ENCODE peak calls at places on chromosomes 6 and 20, in five cellular contexts. P is GM12878, O is ovary, L is upper lobe of left lung, F is SK-N-SH. J is an unnamed sample.

GRCh38 chr20:61263084-61263695 is 11.1 kb downstream of the CDH4 start:
- DNase-seq in P (no peak), O (no peak), L (no peak), F (peak; percentile 53), J (no peak)

GRCh38 chr6:95867205-95867604 is 148.6 kb upstream of the FUT9 start:
- DNase-seq in P (no peak), O (no peak), L (no peak), F (no peak), J (no peak)

GRCh38 chr20:57860576-57860975 is 150.8 kb upstream of the PMEPA1 start:
- DNase-seq in P (no peak), O (no peak), L (peak; percentile 6), F (no peak), J (peak; percentile 35)

GRCh38 chr6:57432162-57432561 is 114.7 kb downstream of the PRIM2 start:
- DNase-seq in P (no peak), O (no peak), L (no peak), F (no peak), J (no peak)

GRCh38 chr6:16476861-16477260 is 238.5 kb downstream of the GMPR start:
- DNase-seq in P (peak; percentile 76), O (no peak), L (no peak), F (no peak), J (no peak)

GRCh38 chr6:164200071-164200470 is 785.6 kb downstream of the QKI start:
- DNase-seq in P (no peak), O (no peak), L (no peak), F (no peak), J (no peak)

GRCh38 chr6:131586544-131586943 is 13.5 kb downstream of the ARG1 start:
- DNase-seq in P (no peak), O (no peak), L (no peak), F (no peak), J (no peak)

GRCh38 chr6:43532201-43532600 is 15.3 kb downstream of the POLR1C start:
- DNase-seq in P (no peak), O (no peak), L (no peak), F (no peak), J (no peak)

GRCh38 chr20:45813006-45813340 is 529 bp downstream of the UBE2C start:
- DNase-seq in P (no peak), O (no peak), L (no peak), F (no peak), J (no peak)

GRCh38 chr20:46031701-46032254 is 2.8 kb downstream of the SLC12A5 start:
- DNase-seq in P (no peak), O (no peak), L (no peak), F (peak; percentile 91), J (no peak)

GRCh38 chr20:35954907-35955251 is 577 bp upstream of the SCAND1 start:
- DNase-seq in P (no peak), O (no peak), L (no peak), F (no peak), J (no peak)

GRCh38 chr6:31738048-31738979 is 1.5 kb upstream of the MSH5 start:
- DNase-seq in P (peak; percentile 75), O (no peak), L (peak; percentile 87), F (no peak), J (no peak)

GRCh38 chr6:44645276-44645675 is 257.8 kb downstream of the CDC5L start:
- DNase-seq in P (no peak), O (no peak), L (no peak), F (no peak), J (no peak)

GRCh38 chr20:48723308-48724264 is 104.2 kb downstream of the PREX1 start:
- DNase-seq in P (no peak), O (no peak), L (peak; percentile 72), F (no peak), J (no peak)

GRCh38 chr6:13573669-13574110 is 711 bp upstream of the SIRT5 start:
- DNase-seq in P (no peak), O (no peak), L (peak; percentile 61), F (no peak), J (no peak)

GRCh38 chr6:158958504-158959386 is 41.3 kb downstream of the RSPH3 start:
- DNase-seq in P (no peak), O (no peak), L (no peak), F (no peak), J (no peak)

GRCh38 chr6:158627168-158627939 is 17.2 kb downstream of the DYNLT1 start:
- DNase-seq in P (no peak), O (no peak), L (peak; percentile 11), F (no peak), J (no peak)

GRCh38 chr6:97133071-97133470 is 149.9 kb downstream of the MMS22L start:
- DNase-seq in P (no peak), O (no peak), L (no peak), F (peak; percentile 19), J (no peak)

GRCh38 chr6:150435832-150436231 is 67.0 kb downstream of the IYD start:
- DNase-seq in P (no peak), O (no peak), L (no peak), F (no peak), J (no peak)

GRCh38 chr6:14873132-14873531 is 372.7 kb upstream of the JARID2 start:
- DNase-seq in P (no peak), O (no peak), L (no peak), F (no peak), J (no peak)

GRCh38 chr6:158879180-158879579 is 60.0 kb upstream of the EZR start:
- DNase-seq in P (no peak), O (no peak), L (no peak), F (no peak), J (no peak)

GRCh38 chr20:50762435-50763201 is 31.2 kb downstream of the PARD6B start:
- DNase-seq in P (no peak), O (peak; percentile 56), L (peak; percentile 87), F (peak; percentile 58), J (no peak)

GRCh38 chr20:19341348-19342053 is 129.1 kb downstream of the SLC24A3 start:
- DNase-seq in P (no peak), O (no peak), L (peak; percentile 64), F (no peak), J (no peak)

DNA sequence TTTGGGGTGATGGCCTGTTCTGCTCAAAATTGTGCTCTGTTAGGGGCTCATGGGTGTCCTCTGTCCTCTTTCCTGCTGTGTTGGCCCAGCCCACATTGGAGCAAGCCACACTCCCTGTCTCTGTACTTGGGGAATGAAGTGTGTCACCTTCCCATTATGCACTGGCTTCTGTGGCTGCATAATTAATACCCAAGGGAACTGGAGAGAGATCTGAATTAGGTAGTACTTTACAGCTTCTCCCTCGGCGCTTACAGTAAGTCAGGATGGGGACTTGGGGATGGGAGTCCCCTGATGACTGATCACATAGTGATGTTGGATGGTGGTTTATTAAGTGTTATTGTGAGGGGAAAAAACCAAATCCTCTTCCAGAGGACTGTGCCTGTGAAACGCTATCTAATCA is 116.6 kb downstream of the FOXO3 start:
- DNase-seq in P (no peak), O (no peak), L (no peak), F (no peak), J (no peak)
- H3K27ac ChIP-seq in P (no peak overlapping the region), O (no peak overlapping the region), L (no peak overlapping the region), F (peak overlapping the region; percentile 23), J (no peak overlapping the region)

GRCh38 chr20:37984018-37984785 is 49.1 kb downstream of the TTI1 start:
- DNase-seq in P (no peak), O (no peak), L (no peak), F (peak; percentile 49), J (no peak)

GRCh38 chr20:37986873-37987601 is 46.2 kb downstream of the TTI1 start:
- DNase-seq in P (no peak), O (no peak), L (peak; percentile 85), F (peak; percentile 79), J (peak; percentile 74)

GRCh38 chr20:37987602-37988290 is 45.5 kb downstream of the TTI1 start:
- DNase-seq in P (no peak), O (no peak), L (no peak), F (peak; percentile 76), J (no peak)

GRCh38 chr20:37988555-37988954 is 44.7 kb downstream of the TTI1 start:
- DNase-seq in P (no peak), O (no peak), L (no peak), F (no peak), J (no peak)

DNA sequence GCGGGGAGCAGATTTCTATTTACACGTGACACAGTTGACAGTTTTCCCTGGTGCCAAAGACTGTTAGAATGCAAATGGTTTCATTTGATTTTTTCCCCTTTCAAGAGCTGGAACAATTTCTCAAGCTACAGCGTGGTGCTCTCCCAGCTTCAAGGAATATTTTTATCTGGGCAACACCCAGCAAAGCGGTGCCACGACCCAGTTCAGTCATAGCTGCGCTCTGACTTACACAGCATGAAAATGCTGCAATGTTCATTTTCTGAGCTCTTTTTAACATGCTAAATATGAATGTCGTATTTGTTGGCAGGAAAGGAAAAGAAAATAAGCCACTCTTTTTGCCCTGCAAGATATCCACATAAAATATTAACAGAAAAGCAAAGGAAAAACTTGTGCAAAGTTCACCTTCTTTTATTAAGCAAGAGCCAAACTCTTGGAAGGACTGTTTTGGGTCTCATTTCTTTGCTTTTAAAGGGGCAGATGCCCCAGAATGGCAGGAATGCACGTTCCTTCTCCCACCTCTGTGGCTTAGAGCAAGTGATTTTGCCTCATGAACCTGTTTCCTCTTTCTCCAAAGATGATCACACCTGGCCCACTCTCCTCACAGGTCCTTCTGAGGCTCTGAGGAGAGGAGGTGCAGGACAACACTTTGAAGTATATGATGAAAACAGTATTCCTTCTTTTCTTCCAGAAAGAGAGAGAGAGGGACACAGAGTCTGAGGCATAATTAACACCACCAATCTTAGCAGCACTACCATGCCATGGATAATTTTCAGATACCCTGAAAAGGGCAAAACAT is 47.0 kb downstream of the TTI1 start:
- DNase-seq in P (no peak), O (no peak), L (no peak), F (no peak), J (no peak)
- TF ChIP-seq EP300 in P (no peak), O (no peak), L (no peak), F (no peak), J (no peak)

DNA sequence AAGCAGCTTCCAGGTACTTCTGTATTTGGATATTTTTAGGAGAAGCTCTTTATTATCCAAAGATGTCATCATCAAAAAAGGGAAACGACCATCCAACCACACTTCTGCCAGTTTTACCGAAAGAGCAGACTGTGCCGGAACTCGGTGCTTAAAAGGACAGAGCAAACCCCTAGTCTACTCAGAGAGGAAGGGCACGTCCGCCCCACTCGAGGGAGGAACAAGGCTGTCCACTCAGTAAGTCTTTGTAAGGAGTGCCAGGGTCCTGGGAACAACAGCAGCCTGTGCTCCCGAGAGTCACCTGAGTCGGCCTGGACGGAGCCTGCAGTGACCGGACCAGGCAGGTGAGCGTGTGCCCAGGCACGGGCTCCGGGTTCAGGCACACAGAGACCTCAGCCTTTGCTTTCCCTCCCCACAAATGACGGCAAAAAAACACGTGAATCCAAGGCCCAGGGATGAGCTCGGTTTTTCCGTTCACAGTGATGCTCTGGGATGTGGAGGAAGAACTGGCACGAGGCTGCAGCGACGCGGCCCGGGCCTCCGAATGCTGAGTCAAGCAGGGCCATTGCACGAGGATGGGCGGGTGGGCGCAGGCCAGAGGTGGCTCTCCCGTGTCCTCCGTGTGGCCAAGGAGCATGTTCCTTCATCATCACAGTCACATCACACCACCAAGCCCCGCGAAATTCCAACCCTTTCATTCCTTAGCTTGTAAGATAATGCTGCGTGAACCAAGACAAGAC is 17.4 kb upstream of the SLCO4A1 start:
- DNase-seq in P (no peak), O (no peak), L (no peak), F (no peak), J (no peak)
- H3K27ac ChIP-seq in P (no peak overlapping the region), O (peak overlapping the region; percentile 58), L (peak overlapping the region; percentile 99), F (no peak overlapping the region), J (peak overlapping the region; percentile 92)

DNA sequence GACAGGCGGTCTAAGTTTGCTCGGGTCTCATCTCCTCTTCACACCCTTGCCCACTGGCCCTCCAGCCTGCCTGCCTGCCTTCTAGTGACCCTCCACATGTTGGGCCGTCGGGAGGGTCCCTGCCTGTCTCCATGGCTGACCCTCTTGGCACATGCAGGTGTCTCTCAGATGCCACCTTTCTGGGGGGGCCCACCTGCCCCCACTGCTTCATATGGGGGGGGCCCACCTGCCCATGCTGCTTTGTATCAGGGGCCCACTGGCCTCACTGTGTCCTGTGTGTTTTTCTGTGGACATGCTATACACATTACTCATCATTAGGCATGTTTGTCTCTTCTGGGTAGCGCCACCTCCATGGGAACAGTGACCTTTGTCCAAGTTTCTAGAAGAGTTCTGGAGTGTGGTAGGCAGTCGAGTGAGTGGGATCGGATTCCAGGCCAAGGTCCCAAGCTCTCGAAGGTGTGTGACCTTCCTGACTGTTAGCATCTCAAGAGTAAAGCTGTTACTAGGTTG is 40.4 kb upstream of the KIF25 start:
- DNase-seq in P (no peak), O (no peak), L (no peak), F (no peak), J (no peak)
- TF ChIP-seq EP300 in P (no peak), O (no peak), L (no peak), F (no peak), J (no peak)

J was measured in suprapubic skin.